ENCODE peak calls at places on chromosomes 1 and 21, in seven cellular contexts. One of them, this sample, is unnamed.

GRCh38 chr1:24318988-24319863 is at the start of gene GRHL3:
- DNase-seq in activated naive CD8-positive, alpha-beta T cell treated with anti-CD3 and anti-CD28 coated beads for 36 hours: no peak
- DNase-seq in stomach: peak
- DNase-seq in choroid plexus epithelial cell: peak
- DNase-seq in SK-N-SH: no peak
- DNase-seq in tibial nerve: no peak
- DNase-seq in osteocyte: no peak
- DNase-seq in this sample: no peak

GRCh38 chr1:10721381-10722321 is 74.8 kb downstream of the CASZ1 start:
- DNase-seq in activated naive CD8-positive, alpha-beta T cell treated with anti-CD3 and anti-CD28 coated beads for 36 hours: no peak
- DNase-seq in stomach: peak
- DNase-seq in choroid plexus epithelial cell: no peak
- DNase-seq in SK-N-SH: no peak
- DNase-seq in tibial nerve: no peak
- DNase-seq in osteocyte: no peak
- DNase-seq in this sample: no peak

GRCh38 chr1:235663628-235664027 is 14.0 kb upstream of the GNG4 start:
- DNase-seq in activated naive CD8-positive, alpha-beta T cell treated with anti-CD3 and anti-CD28 coated beads for 36 hours: no peak
- DNase-seq in stomach: no peak
- DNase-seq in choroid plexus epithelial cell: no peak
- DNase-seq in SK-N-SH: no peak
- DNase-seq in tibial nerve: no peak
- DNase-seq in osteocyte: no peak
- DNase-seq in this sample: no peak

GRCh38 chr1:158002630-158003408 is 9.4 kb downstream of the KIRREL1 start:
- DNase-seq in activated naive CD8-positive, alpha-beta T cell treated with anti-CD3 and anti-CD28 coated beads for 36 hours: no peak
- DNase-seq in stomach: no peak
- DNase-seq in choroid plexus epithelial cell: no peak
- DNase-seq in SK-N-SH: no peak
- DNase-seq in tibial nerve: no peak
- DNase-seq in osteocyte: no peak
- DNase-seq in this sample: no peak

GRCh38 chr21:42019706-42020105 is 9.5 kb upstream of the ZBTB21 start:
- DNase-seq in activated naive CD8-positive, alpha-beta T cell treated with anti-CD3 and anti-CD28 coated beads for 36 hours: no peak
- DNase-seq in stomach: no peak
- DNase-seq in choroid plexus epithelial cell: no peak
- DNase-seq in SK-N-SH: no peak
- DNase-seq in tibial nerve: no peak
- DNase-seq in osteocyte: no peak
- DNase-seq in this sample: no peak

GRCh38 chr1:224524679-224525078 is 90.1 kb upstream of the WDR26 start:
- DNase-seq in activated naive CD8-positive, alpha-beta T cell treated with anti-CD3 and anti-CD28 coated beads for 36 hours: no peak
- DNase-seq in stomach: no peak
- DNase-seq in choroid plexus epithelial cell: peak
- DNase-seq in SK-N-SH: no peak
- DNase-seq in tibial nerve: no peak
- DNase-seq in osteocyte: no peak
- DNase-seq in this sample: no peak

GRCh38 chr1:177170756-177171535 is at the start of gene BRINP2:
- DNase-seq in activated naive CD8-positive, alpha-beta T cell treated with anti-CD3 and anti-CD28 coated beads for 36 hours: peak
- DNase-seq in stomach: peak
- DNase-seq in choroid plexus epithelial cell: peak
- DNase-seq in SK-N-SH: peak
- DNase-seq in tibial nerve: no peak
- DNase-seq in osteocyte: no peak
- DNase-seq in this sample: no peak

GRCh38 chr1:43205671-43206070 is 33.5 kb downstream of the CFAP57 start:
- DNase-seq in activated naive CD8-positive, alpha-beta T cell treated with anti-CD3 and anti-CD28 coated beads for 36 hours: no peak
- DNase-seq in stomach: no peak
- DNase-seq in choroid plexus epithelial cell: peak
- DNase-seq in SK-N-SH: no peak
- DNase-seq in tibial nerve: no peak
- DNase-seq in osteocyte: no peak
- DNase-seq in this sample: no peak